ENCODE peak calls at places on chromosome 4, in five cellular contexts. One of them, this sample, is unnamed.

GRCh38 chr4:106355193-106355592 is 13.4 kb downstream of the GIMD1 start:
- DNase-seq in AG04450: no peak
- DNase-seq in right lobe of liver: peak; percentile 73
- DNase-seq in CD8-positive, alpha-beta memory T cell: no peak
- DNase-seq in IMR-90: no peak
- DNase-seq in this sample: no peak

GRCh38 chr4:152805071-152805650 is 25.4 kb downstream of the ARFIP1 start:
- DNase-seq in AG04450: no peak
- DNase-seq in right lobe of liver: no peak
- DNase-seq in CD8-positive, alpha-beta memory T cell: no peak
- DNase-seq in IMR-90: no peak
- DNase-seq in this sample: no peak

GRCh38 chr4:5933996-5934831 is 41.3 kb upstream of the CRMP1 start:
- DNase-seq in AG04450: no peak
- DNase-seq in right lobe of liver: no peak
- DNase-seq in CD8-positive, alpha-beta memory T cell: no peak
- DNase-seq in IMR-90: no peak
- DNase-seq in this sample: no peak

GRCh38 chr4:153651041-153651960 is 32.8 kb upstream of the TLR2 start:
- DNase-seq in AG04450: no peak
- DNase-seq in right lobe of liver: peak; percentile 62
- DNase-seq in CD8-positive, alpha-beta memory T cell: peak; percentile 52
- DNase-seq in IMR-90: no peak
- DNase-seq in this sample: no peak

GRCh38 chr4:133711817-133712216 is 489.8 kb downstream of the PABPC4L start:
- DNase-seq in AG04450: no peak
- DNase-seq in right lobe of liver: no peak
- DNase-seq in CD8-positive, alpha-beta memory T cell: no peak
- DNase-seq in IMR-90: no peak
- DNase-seq in this sample: no peak

GRCh38 chr4:8108261-8108660 is 50.4 kb downstream of the ABLIM2 start:
- DNase-seq in AG04450: no peak
- DNase-seq in right lobe of liver: no peak
- DNase-seq in CD8-positive, alpha-beta memory T cell: no peak
- DNase-seq in IMR-90: no peak
- DNase-seq in this sample: peak; percentile 82

GRCh38 chr4:139524062-139524631 is 31.9 kb downstream of the SETD7 start:
- DNase-seq in AG04450: no peak
- DNase-seq in right lobe of liver: no peak
- DNase-seq in CD8-positive, alpha-beta memory T cell: no peak
- DNase-seq in IMR-90: peak; percentile 28
- DNase-seq in this sample: no peak

GRCh38 chr4:84342161-84342560 is 156.9 kb downstream of the NKX6-1 start:
- DNase-seq in AG04450: no peak
- DNase-seq in right lobe of liver: no peak
- DNase-seq in CD8-positive, alpha-beta memory T cell: no peak
- DNase-seq in IMR-90: no peak
- DNase-seq in this sample: no peak

DNA sequence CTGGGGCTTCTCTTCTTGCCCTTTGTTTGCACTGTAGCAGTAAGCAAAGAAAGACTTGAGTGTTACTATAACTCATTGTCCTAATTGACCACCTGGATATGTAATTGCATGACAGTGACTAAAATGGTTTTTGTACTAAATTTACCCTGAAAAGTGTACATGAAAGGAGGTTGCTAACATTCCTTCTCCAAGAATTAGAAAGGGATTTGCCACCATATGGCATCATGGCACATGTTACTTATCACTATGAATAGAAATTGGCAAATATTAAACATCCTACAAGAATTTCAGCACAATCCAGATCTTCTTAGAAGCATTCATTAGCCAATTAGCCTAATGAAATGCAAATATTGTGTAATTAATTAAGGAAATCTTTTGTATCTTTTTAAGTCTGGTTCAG is 834.2 kb downstream of the STPG2 start:
- DNase-seq in AG04450: no peak
- DNase-seq in right lobe of liver: no peak
- DNase-seq in CD8-positive, alpha-beta memory T cell: no peak
- DNase-seq in IMR-90: no peak
- DNase-seq in this sample: no peak
- H3K9me3 ChIP-seq in AG04450: no peaks in the 10 kb centered on the region
- H3K9me3 ChIP-seq in right lobe of liver: no peaks in the 10 kb centered on the region
- H3K9me3 ChIP-seq in CD8-positive, alpha-beta memory T cell: no peaks in the 10 kb centered on the region
- H3K9me3 ChIP-seq in IMR-90: peaks cover 9% of the 10 kb centered on the region
- H3K9me3 ChIP-seq in this sample: no peaks in the 10 kb centered on the region

GRCh38 chr4:168486961-168487820 is 6.9 kb upstream of the DDX60L start:
- DNase-seq in AG04450: no peak
- DNase-seq in right lobe of liver: no peak
- DNase-seq in CD8-positive, alpha-beta memory T cell: no peak
- DNase-seq in IMR-90: peak; percentile 82
- DNase-seq in this sample: no peak

GRCh38 chr4:168487821-168488162 is 7.5 kb upstream of the DDX60L start:
- DNase-seq in AG04450: no peak
- DNase-seq in right lobe of liver: no peak
- DNase-seq in CD8-positive, alpha-beta memory T cell: no peak
- DNase-seq in IMR-90: no peak
- DNase-seq in this sample: no peak

GRCh38 chr4:168489616-168490015 is 7.2 kb upstream of the PALLD start:
- DNase-seq in AG04450: no peak
- DNase-seq in right lobe of liver: no peak
- DNase-seq in CD8-positive, alpha-beta memory T cell: no peak
- DNase-seq in IMR-90: no peak
- DNase-seq in this sample: no peak

GRCh38 chr4:168488800-168489404 is 8.0 kb upstream of the PALLD start:
- DNase-seq in AG04450: no peak
- DNase-seq in right lobe of liver: no peak
- DNase-seq in CD8-positive, alpha-beta memory T cell: no peak
- DNase-seq in IMR-90: no peak
- DNase-seq in this sample: no peak

GRCh38 chr4:168491563-168491962 is 5.3 kb upstream of the PALLD start:
- DNase-seq in AG04450: no peak
- DNase-seq in right lobe of liver: no peak
- DNase-seq in CD8-positive, alpha-beta memory T cell: no peak
- DNase-seq in IMR-90: no peak
- DNase-seq in this sample: no peak
- H3K27ac ChIP-seq in AG04450: no peak overlapping the region
- H3K27ac ChIP-seq in right lobe of liver: no peak overlapping the region
- H3K27ac ChIP-seq in CD8-positive, alpha-beta memory T cell: no peak overlapping the region
- H3K27ac ChIP-seq in IMR-90: no peak overlapping the region
- H3K27ac ChIP-seq in this sample: no peak overlapping the region

GRCh38 chr4:173530326-173531062 is 465 bp upstream of the HAND2 start:
- DNase-seq in AG04450: no peak
- DNase-seq in right lobe of liver: no peak
- DNase-seq in CD8-positive, alpha-beta memory T cell: no peak
- DNase-seq in IMR-90: no peak
- DNase-seq in this sample: no peak

GRCh38 chr4:173529505-173530325 is at the start of gene HAND2:
- DNase-seq in AG04450: no peak
- DNase-seq in right lobe of liver: no peak
- DNase-seq in CD8-positive, alpha-beta memory T cell: no peak
- DNase-seq in IMR-90: peak; percentile 59
- DNase-seq in this sample: peak; percentile 48

GRCh38 chr4:173528378-173529321 is 1.4 kb downstream of the HAND2 start:
- DNase-seq in AG04450: no peak
- DNase-seq in right lobe of liver: no peak
- DNase-seq in CD8-positive, alpha-beta memory T cell: no peak
- DNase-seq in IMR-90: no peak
- DNase-seq in this sample: no peak

GRCh38 chr4:173532725-173533511 is 2.9 kb upstream of the HAND2 start:
- DNase-seq in AG04450: no peak
- DNase-seq in right lobe of liver: no peak
- DNase-seq in CD8-positive, alpha-beta memory T cell: no peak
- DNase-seq in IMR-90: no peak
- DNase-seq in this sample: no peak

DNA sequence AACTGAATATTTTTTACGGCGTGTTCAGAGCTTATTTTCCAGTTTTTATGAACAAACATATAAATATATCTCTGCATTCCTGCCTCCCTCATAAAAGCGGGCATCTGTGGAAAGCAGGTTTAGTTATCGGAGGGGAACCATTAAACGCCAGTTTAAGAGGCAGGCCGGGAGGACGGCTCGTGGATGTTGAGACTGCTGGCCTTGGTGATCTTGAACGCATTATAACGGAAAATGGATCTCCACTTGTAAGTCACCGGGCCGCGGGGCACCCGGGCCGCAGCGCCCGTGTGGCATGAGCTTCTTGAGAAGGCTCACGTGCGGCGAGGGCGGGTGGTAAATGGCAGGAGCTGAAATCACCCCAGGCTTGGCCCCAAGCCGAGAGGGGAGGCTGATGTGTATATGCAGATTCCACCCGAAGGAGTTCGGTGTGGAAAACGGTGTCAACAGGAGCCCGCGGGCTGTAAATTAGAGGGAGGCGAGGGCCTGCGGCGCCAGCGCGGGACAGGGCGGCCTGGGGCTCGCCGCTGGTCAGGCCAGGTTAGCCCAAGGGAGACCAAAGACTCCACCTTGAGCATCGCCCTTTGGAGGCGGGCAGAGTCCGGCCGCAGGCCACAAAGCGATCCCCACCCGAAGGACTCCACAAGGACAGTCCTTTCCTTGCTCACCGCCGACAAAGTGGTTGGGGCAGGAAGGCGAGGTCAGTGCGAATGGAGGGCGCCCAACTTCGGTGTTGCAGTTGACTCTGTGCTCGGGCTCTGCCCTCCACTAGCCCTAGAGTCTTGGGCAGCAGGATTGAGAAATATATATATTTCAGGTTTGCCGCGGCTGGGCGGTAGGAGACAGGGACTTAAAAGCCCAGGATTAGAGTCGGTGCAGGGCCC is 1.3 kb upstream of the HAND2 start:
- DNase-seq in AG04450: no peak
- DNase-seq in right lobe of liver: no peak
- DNase-seq in CD8-positive, alpha-beta memory T cell: no peak
- DNase-seq in IMR-90: no peak
- DNase-seq in this sample: peak; percentile 27
- H3K9me3 ChIP-seq in AG04450: peaks cover 21% of the 10 kb centered on the region
- H3K9me3 ChIP-seq in right lobe of liver: no peaks in the 10 kb centered on the region
- H3K9me3 ChIP-seq in CD8-positive, alpha-beta memory T cell: peaks cover 3% of the 10 kb centered on the region
- H3K9me3 ChIP-seq in IMR-90: peaks cover 14% of the 10 kb centered on the region
- H3K9me3 ChIP-seq in this sample: no peaks in the 10 kb centered on the region

DNA sequence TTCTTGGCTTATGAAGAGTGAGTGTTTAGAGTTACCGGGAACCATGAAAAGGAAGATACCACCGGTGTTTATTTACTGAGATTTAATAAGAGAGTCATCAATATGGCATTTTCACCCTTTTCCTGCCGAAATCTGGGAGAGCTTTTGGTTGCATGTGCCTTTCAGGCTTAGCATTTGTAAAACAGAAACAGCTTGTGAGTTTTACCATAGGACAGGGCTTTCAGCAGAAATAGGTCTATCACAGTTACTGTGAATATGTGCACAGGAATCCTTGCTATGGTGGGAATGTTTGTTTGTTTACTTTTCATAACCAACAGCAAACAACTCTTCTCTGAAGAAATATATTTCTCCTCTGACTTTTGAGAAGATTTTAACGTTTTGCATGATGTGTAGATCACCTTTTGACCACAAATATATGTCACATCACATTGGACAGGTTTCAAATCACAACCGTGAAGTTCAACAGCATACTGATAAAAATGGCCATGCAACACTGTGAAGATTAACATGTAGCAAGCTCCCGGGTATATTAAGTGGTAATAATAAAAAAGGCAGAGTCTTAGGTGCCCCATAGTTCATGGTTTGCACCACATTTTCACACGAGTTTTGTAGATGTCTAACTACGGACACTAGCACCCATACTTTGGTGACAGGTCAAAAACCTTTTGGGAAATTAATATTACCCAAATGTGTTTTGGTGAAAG is 21.3 kb downstream of the ARHGAP24 start:
- DNase-seq in AG04450: no peak
- DNase-seq in right lobe of liver: no peak
- DNase-seq in CD8-positive, alpha-beta memory T cell: no peak
- DNase-seq in IMR-90: no peak
- DNase-seq in this sample: no peak
- H3K27ac ChIP-seq in AG04450: no peak overlapping the region
- H3K27ac ChIP-seq in right lobe of liver: no peak overlapping the region
- H3K27ac ChIP-seq in CD8-positive, alpha-beta memory T cell: no peak overlapping the region
- H3K27ac ChIP-seq in IMR-90: no peak overlapping the region
- H3K27ac ChIP-seq in this sample: no peak overlapping the region

This sample was measured in pancreas.